ENCODE peak calls at places on chromosomes 16 and 17, in ten cellular contexts. One of them, this sample, is unnamed.

GRCh38 chr16:82832861-82833260 is 206.1 kb downstream of the CDH13 start:
- DNase-seq in GM12891: no peak
- DNase-seq in kidney glomerular epithelial cell: no peak
- DNase-seq in tibial artery: no peak
- DNase-seq in RCC 7860: no peak
- DNase-seq in cardiac muscle cell: peak
- DNase-seq in WTC11: no peak
- DNase-seq in DMS 273 treated with DMSO at 0.1 percent for 48 hours: no peak
- DNase-seq in CD8-positive, alpha-beta memory T cell: no peak
- DNase-seq in NCI-H460: no peak
- DNase-seq in this sample: no peak

GRCh38 chr17:46877466-46877865 is 26.1 kb downstream of the WNT9B start:
- DNase-seq in NCI-H460: no peak
- DNase-seq in kidney glomerular epithelial cell: no peak
- DNase-seq in RCC 7860: no peak
- DNase-seq in DMS 273 treated with DMSO at 0.1 percent for 48 hours: no peak
- DNase-seq in WTC11: no peak
- DNase-seq in cardiac muscle cell: no peak
- DNase-seq in GM12891: no peak
- DNase-seq in CD8-positive, alpha-beta memory T cell: no peak
- DNase-seq in tibial artery: no peak
- DNase-seq in this sample: peak

GRCh38 chr17:72952220-72952619 is 140.3 kb downstream of the SLC39A11 start:
- DNase-seq in RCC 7860: no peak
- DNase-seq in cardiac muscle cell: no peak
- DNase-seq in NCI-H460: no peak
- DNase-seq in CD8-positive, alpha-beta memory T cell: no peak
- DNase-seq in DMS 273 treated with DMSO at 0.1 percent for 48 hours: peak
- DNase-seq in GM12891: no peak
- DNase-seq in tibial artery: no peak
- DNase-seq in WTC11: peak
- DNase-seq in kidney glomerular epithelial cell: no peak
- DNase-seq in this sample: no peak

GRCh38 chr17:77882481-77883212 is 75.9 kb upstream of the TNRC6C start:
- DNase-seq in cardiac muscle cell: peak
- DNase-seq in RCC 7860: no peak
- DNase-seq in tibial artery: peak
- DNase-seq in kidney glomerular epithelial cell: peak
- DNase-seq in NCI-H460: peak
- DNase-seq in GM12891: no peak
- DNase-seq in WTC11: no peak
- DNase-seq in DMS 273 treated with DMSO at 0.1 percent for 48 hours: no peak
- DNase-seq in CD8-positive, alpha-beta memory T cell: peak
- DNase-seq in this sample: peak

GRCh38 chr17:58336456-58337094 is 8.0 kb upstream of the TSPOAP1 start:
- DNase-seq in CD8-positive, alpha-beta memory T cell: no peak
- DNase-seq in kidney glomerular epithelial cell: no peak
- DNase-seq in GM12891: no peak
- DNase-seq in cardiac muscle cell: peak
- DNase-seq in WTC11: peak
- DNase-seq in RCC 7860: no peak
- DNase-seq in DMS 273 treated with DMSO at 0.1 percent for 48 hours: no peak
- DNase-seq in tibial artery: no peak
- DNase-seq in NCI-H460: no peak
- DNase-seq in this sample: peak

GRCh38 chr17:61135782-61136181 is 263.9 kb upstream of the TBX2 start:
- DNase-seq in cardiac muscle cell: no peak
- DNase-seq in DMS 273 treated with DMSO at 0.1 percent for 48 hours: no peak
- DNase-seq in kidney glomerular epithelial cell: no peak
- DNase-seq in RCC 7860: no peak
- DNase-seq in CD8-positive, alpha-beta memory T cell: no peak
- DNase-seq in WTC11: no peak
- DNase-seq in tibial artery: no peak
- DNase-seq in GM12891: no peak
- DNase-seq in NCI-H460: no peak
- DNase-seq in this sample: no peak

GRCh38 chr17:17921192-17922082 is 50.8 kb downstream of the TOM1L2 start:
- DNase-seq in RCC 7860: peak
- DNase-seq in tibial artery: no peak
- DNase-seq in cardiac muscle cell: peak
- DNase-seq in DMS 273 treated with DMSO at 0.1 percent for 48 hours: no peak
- DNase-seq in GM12891: no peak
- DNase-seq in CD8-positive, alpha-beta memory T cell: no peak
- DNase-seq in kidney glomerular epithelial cell: peak
- DNase-seq in NCI-H460: peak
- DNase-seq in WTC11: peak
- DNase-seq in this sample: peak

GRCh38 chr16:68372806-68373205 is 62.0 kb downstream of the PRMT7 start:
- DNase-seq in NCI-H460: no peak
- DNase-seq in DMS 273 treated with DMSO at 0.1 percent for 48 hours: no peak
- DNase-seq in CD8-positive, alpha-beta memory T cell: no peak
- DNase-seq in GM12891: no peak
- DNase-seq in tibial artery: no peak
- DNase-seq in RCC 7860: no peak
- DNase-seq in kidney glomerular epithelial cell: no peak
- DNase-seq in WTC11: no peak
- DNase-seq in cardiac muscle cell: no peak
- DNase-seq in this sample: no peak

GRCh38 chr17:8326591-8327583 is 12.8 kb upstream of the ODF4 start:
- DNase-seq in NCI-H460: no peak
- DNase-seq in tibial artery: peak
- DNase-seq in GM12891: peak
- DNase-seq in cardiac muscle cell: peak
- DNase-seq in DMS 273 treated with DMSO at 0.1 percent for 48 hours: no peak
- DNase-seq in WTC11: peak
- DNase-seq in CD8-positive, alpha-beta memory T cell: peak
- DNase-seq in kidney glomerular epithelial cell: no peak
- DNase-seq in RCC 7860: no peak
- DNase-seq in this sample: peak

GRCh38 chr17:31629696-31630470 is 229.2 kb downstream of the COPRS start:
- DNase-seq in cardiac muscle cell: peak
- DNase-seq in NCI-H460: no peak
- DNase-seq in CD8-positive, alpha-beta memory T cell: no peak
- DNase-seq in tibial artery: no peak
- DNase-seq in GM12891: no peak
- DNase-seq in kidney glomerular epithelial cell: no peak
- DNase-seq in RCC 7860: no peak
- DNase-seq in DMS 273 treated with DMSO at 0.1 percent for 48 hours: peak
- DNase-seq in WTC11: no peak
- DNase-seq in this sample: no peak

GRCh38 chr17:70171159-70171558 is 1.8 kb downstream of the KCNJ2 start:
- DNase-seq in WTC11: no peak
- DNase-seq in DMS 273 treated with DMSO at 0.1 percent for 48 hours: peak
- DNase-seq in cardiac muscle cell: no peak
- DNase-seq in NCI-H460: no peak
- DNase-seq in GM12891: no peak
- DNase-seq in CD8-positive, alpha-beta memory T cell: no peak
- DNase-seq in tibial artery: no peak
- DNase-seq in RCC 7860: no peak
- DNase-seq in kidney glomerular epithelial cell: no peak
- DNase-seq in this sample: no peak

GRCh38 chr17:29778936-29779811 is 150.9 kb downstream of the SSH2 start:
- DNase-seq in GM12891: peak
- DNase-seq in DMS 273 treated with DMSO at 0.1 percent for 48 hours: peak
- DNase-seq in kidney glomerular epithelial cell: peak
- DNase-seq in tibial artery: peak
- DNase-seq in CD8-positive, alpha-beta memory T cell: peak
- DNase-seq in NCI-H460: peak
- DNase-seq in WTC11: peak
- DNase-seq in RCC 7860: peak
- DNase-seq in cardiac muscle cell: peak
- DNase-seq in this sample: peak

GRCh38 chr17:73976676-73977521 is 226.6 kb upstream of the RPL38 start:
- DNase-seq in NCI-H460: no peak
- DNase-seq in tibial artery: no peak
- DNase-seq in DMS 273 treated with DMSO at 0.1 percent for 48 hours: no peak
- DNase-seq in CD8-positive, alpha-beta memory T cell: no peak
- DNase-seq in kidney glomerular epithelial cell: no peak
- DNase-seq in cardiac muscle cell: peak
- DNase-seq in GM12891: no peak
- DNase-seq in RCC 7860: peak
- DNase-seq in WTC11: no peak
- DNase-seq in this sample: no peak

GRCh38 chr16:53754938-53755910 is 51.3 kb downstream of the FTO start:
- DNase-seq in kidney glomerular epithelial cell: peak
- DNase-seq in RCC 7860: peak
- DNase-seq in tibial artery: no peak
- DNase-seq in GM12891: no peak
- DNase-seq in CD8-positive, alpha-beta memory T cell: no peak
- DNase-seq in NCI-H460: no peak
- DNase-seq in DMS 273 treated with DMSO at 0.1 percent for 48 hours: no peak
- DNase-seq in cardiac muscle cell: peak
- DNase-seq in WTC11: no peak
- DNase-seq in this sample: peak

GRCh38 chr17:28585891-28586290 is 9.2 kb upstream of the ALDOC start:
- DNase-seq in CD8-positive, alpha-beta memory T cell: no peak
- DNase-seq in GM12891: no peak
- DNase-seq in cardiac muscle cell: no peak
- DNase-seq in RCC 7860: no peak
- DNase-seq in NCI-H460: no peak
- DNase-seq in DMS 273 treated with DMSO at 0.1 percent for 48 hours: no peak
- DNase-seq in tibial artery: no peak
- DNase-seq in kidney glomerular epithelial cell: no peak
- DNase-seq in WTC11: no peak
- DNase-seq in this sample: no peak

GRCh38 chr17:5618511-5618910 is 34.2 kb upstream of the NLRP1 start:
- DNase-seq in RCC 7860: no peak
- DNase-seq in GM12891: no peak
- DNase-seq in tibial artery: no peak
- DNase-seq in DMS 273 treated with DMSO at 0.1 percent for 48 hours: no peak
- DNase-seq in NCI-H460: no peak
- DNase-seq in kidney glomerular epithelial cell: no peak
- DNase-seq in WTC11: no peak
- DNase-seq in cardiac muscle cell: no peak
- DNase-seq in CD8-positive, alpha-beta memory T cell: no peak
- DNase-seq in this sample: no peak

GRCh38 chr16:30548392-30549255 is 9.6 kb downstream of the ZNF764 start:
- DNase-seq in RCC 7860: no peak
- DNase-seq in GM12891: no peak
- DNase-seq in DMS 273 treated with DMSO at 0.1 percent for 48 hours: no peak
- DNase-seq in cardiac muscle cell: no peak
- DNase-seq in NCI-H460: no peak
- DNase-seq in kidney glomerular epithelial cell: no peak
- DNase-seq in WTC11: no peak
- DNase-seq in tibial artery: no peak
- DNase-seq in CD8-positive, alpha-beta memory T cell: no peak
- DNase-seq in this sample: no peak

GRCh38 chr16:71526111-71526998 is at the start of gene CHST4:
- DNase-seq in DMS 273 treated with DMSO at 0.1 percent for 48 hours: peak
- DNase-seq in kidney glomerular epithelial cell: peak
- DNase-seq in NCI-H460: peak
- DNase-seq in cardiac muscle cell: peak
- DNase-seq in GM12891: no peak
- DNase-seq in RCC 7860: peak
- DNase-seq in tibial artery: no peak
- DNase-seq in CD8-positive, alpha-beta memory T cell: no peak
- DNase-seq in WTC11: peak
- DNase-seq in this sample: no peak

GRCh38 chr17:77889135-77889505 is 69.4 kb upstream of the TNRC6C start:
- DNase-seq in RCC 7860: no peak
- DNase-seq in kidney glomerular epithelial cell: no peak
- DNase-seq in NCI-H460: no peak
- DNase-seq in tibial artery: no peak
- DNase-seq in cardiac muscle cell: no peak
- DNase-seq in DMS 273 treated with DMSO at 0.1 percent for 48 hours: no peak
- DNase-seq in GM12891: no peak
- DNase-seq in CD8-positive, alpha-beta memory T cell: no peak
- DNase-seq in WTC11: no peak
- DNase-seq in this sample: peak

GRCh38 chr17:68679882-68680281 is 78.7 kb upstream of the FAM20A start:
- DNase-seq in kidney glomerular epithelial cell: no peak
- DNase-seq in CD8-positive, alpha-beta memory T cell: no peak
- DNase-seq in GM12891: no peak
- DNase-seq in cardiac muscle cell: no peak
- DNase-seq in tibial artery: no peak
- DNase-seq in RCC 7860: no peak
- DNase-seq in WTC11: no peak
- DNase-seq in DMS 273 treated with DMSO at 0.1 percent for 48 hours: no peak
- DNase-seq in NCI-H460: no peak
- DNase-seq in this sample: no peak

GRCh38 chr16:56724191-56724590 is 5.7 kb upstream of the NUP93 start:
- DNase-seq in WTC11: no peak
- DNase-seq in cardiac muscle cell: no peak
- DNase-seq in RCC 7860: no peak
- DNase-seq in NCI-H460: no peak
- DNase-seq in GM12891: no peak
- DNase-seq in DMS 273 treated with DMSO at 0.1 percent for 48 hours: no peak
- DNase-seq in tibial artery: no peak
- DNase-seq in CD8-positive, alpha-beta memory T cell: no peak
- DNase-seq in kidney glomerular epithelial cell: no peak
- DNase-seq in this sample: no peak

GRCh38 chr17:28878981-28879380 is 18.6 kb downstream of the FLOT2 start:
- DNase-seq in NCI-H460: peak
- DNase-seq in cardiac muscle cell: peak
- DNase-seq in RCC 7860: no peak
- DNase-seq in DMS 273 treated with DMSO at 0.1 percent for 48 hours: no peak
- DNase-seq in GM12891: peak
- DNase-seq in WTC11: peak
- DNase-seq in CD8-positive, alpha-beta memory T cell: no peak
- DNase-seq in tibial artery: no peak
- DNase-seq in kidney glomerular epithelial cell: no peak
- DNase-seq in this sample: no peak

GRCh38 chr17:3838206-3838605 is 7.8 kb downstream of the NCBP3 start:
- DNase-seq in NCI-H460: no peak
- DNase-seq in WTC11: no peak
- DNase-seq in kidney glomerular epithelial cell: no peak
- DNase-seq in GM12891: no peak
- DNase-seq in tibial artery: no peak
- DNase-seq in CD8-positive, alpha-beta memory T cell: no peak
- DNase-seq in DMS 273 treated with DMSO at 0.1 percent for 48 hours: no peak
- DNase-seq in cardiac muscle cell: no peak
- DNase-seq in RCC 7860: no peak
- DNase-seq in this sample: no peak

GRCh38 chr17:16448490-16448889 is 33.1 kb downstream of the TRPV2 start:
- DNase-seq in CD8-positive, alpha-beta memory T cell: no peak
- DNase-seq in NCI-H460: no peak
- DNase-seq in WTC11: no peak
- DNase-seq in DMS 273 treated with DMSO at 0.1 percent for 48 hours: no peak
- DNase-seq in cardiac muscle cell: no peak
- DNase-seq in RCC 7860: no peak
- DNase-seq in kidney glomerular epithelial cell: no peak
- DNase-seq in tibial artery: no peak
- DNase-seq in GM12891: no peak
- DNase-seq in this sample: no peak

GRCh38 chr16:59552164-59552563 is 818.0 kb upstream of the GOT2 start:
- DNase-seq in GM12891: no peak
- DNase-seq in cardiac muscle cell: no peak
- DNase-seq in NCI-H460: no peak
- DNase-seq in kidney glomerular epithelial cell: no peak
- DNase-seq in tibial artery: no peak
- DNase-seq in RCC 7860: no peak
- DNase-seq in CD8-positive, alpha-beta memory T cell: no peak
- DNase-seq in DMS 273 treated with DMSO at 0.1 percent for 48 hours: no peak
- DNase-seq in WTC11: no peak
- DNase-seq in this sample: no peak

GRCh38 chr16:12340151-12340733 is 363.7 kb downstream of the SNX29 start:
- DNase-seq in cardiac muscle cell: peak
- DNase-seq in kidney glomerular epithelial cell: peak
- DNase-seq in tibial artery: no peak
- DNase-seq in NCI-H460: peak
- DNase-seq in WTC11: peak
- DNase-seq in DMS 273 treated with DMSO at 0.1 percent for 48 hours: no peak
- DNase-seq in CD8-positive, alpha-beta memory T cell: no peak
- DNase-seq in GM12891: no peak
- DNase-seq in RCC 7860: peak
- DNase-seq in this sample: no peak

GRCh38 chr16:67013238-67013822 is 15.6 kb upstream of the CBFB start:
- DNase-seq in tibial artery: no peak
- DNase-seq in WTC11: no peak
- DNase-seq in CD8-positive, alpha-beta memory T cell: no peak
- DNase-seq in DMS 273 treated with DMSO at 0.1 percent for 48 hours: no peak
- DNase-seq in kidney glomerular epithelial cell: no peak
- DNase-seq in GM12891: no peak
- DNase-seq in RCC 7860: no peak
- DNase-seq in NCI-H460: no peak
- DNase-seq in cardiac muscle cell: no peak
- DNase-seq in this sample: no peak

GRCh38 chr17:75645889-75646625 is 12.8 kb downstream of the SMIM5 start:
- DNase-seq in kidney glomerular epithelial cell: peak
- DNase-seq in DMS 273 treated with DMSO at 0.1 percent for 48 hours: no peak
- DNase-seq in tibial artery: peak
- DNase-seq in GM12891: peak
- DNase-seq in NCI-H460: no peak
- DNase-seq in RCC 7860: peak
- DNase-seq in cardiac muscle cell: no peak
- DNase-seq in WTC11: no peak
- DNase-seq in CD8-positive, alpha-beta memory T cell: no peak
- DNase-seq in this sample: peak